ENCODE peak calls at places on chromosomes 4 and X, in eight cellular contexts. Z is spleen, D is GM12878, N is transverse colon, Y is uterus, E is tibial nerve, P is A549, S is stomach. A is an unnamed sample.

GRCh38 chr4:6367313-6367945 is 97.8 kb downstream of the WFS1 start:
- DNase-seq in Z (no peak), D (no peak), N (no peak), Y (no peak), E (no peak), P (no peak), S (no peak), A (no peak)

GRCh38 chrX:112704226-112704625 is 24.5 kb upstream of the LHFPL1 start:
- DNase-seq in Z (no peak), D (no peak), N (no peak), Y (no peak), E (no peak), P (no peak), S (no peak), A (no peak)

GRCh38 chr4:146033149-146033548 is 94.5 kb upstream of the ZNF827 start:
- DNase-seq in Z (no peak), D (no peak), N (peak; percentile 83), Y (no peak), E (no peak), P (no peak), S (peak; percentile 74), A (no peak)

GRCh38 chr4:145218251-145218650 is 37.9 kb upstream of the OTUD4 start:
- DNase-seq in Z (no peak), D (peak; percentile 20), N (no peak), Y (no peak), E (no peak), P (no peak), S (no peak), A (no peak)

GRCh38 chr4:8773124-8773931 is 98.3 kb downstream of the HMX1 start:
- DNase-seq in Z (peak; percentile 72), D (no peak), N (no peak), Y (no peak), E (no peak), P (no peak), S (no peak), A (no peak)

GRCh38 chr4:153765836-153766235 is 6.0 kb upstream of the RNF175 start:
- DNase-seq in Z (no peak), D (no peak), N (no peak), Y (no peak), E (no peak), P (no peak), S (no peak), A (no peak)

GRCh38 chr4:73869130-73870055 is at the start of gene CXCL1:
- DNase-seq in Z (peak; percentile 87), D (no peak), N (peak; percentile 74), Y (peak; percentile 20), E (no peak), P (peak; percentile 19), S (peak; percentile 50), A (no peak)

GRCh38 chr4:55136634-55137033 is 11.2 kb upstream of the KDR start:
- DNase-seq in Z (no peak), D (no peak), N (no peak), Y (no peak), E (no peak), P (no peak), S (no peak), A (no peak)

GRCh38 chrX:132480581-132481203 is 8.1 kb downstream of the MBNL3 start:
- DNase-seq in Z (peak; percentile 74), D (peak; percentile 55), N (peak; percentile 64), Y (peak; percentile 24), E (no peak), P (no peak), S (peak; percentile 49), A (no peak)

GRCh38 chr4:39480251-39480650 is 21.4 kb downstream of the LIAS start:
- DNase-seq in Z (no peak), D (no peak), N (no peak), Y (no peak), E (no peak), P (no peak), S (no peak), A (no peak)

GRCh38 chr4:404006-404405 is 66.4 kb downstream of the ZNF141 start:
- DNase-seq in Z (no peak), D (no peak), N (no peak), Y (no peak), E (no peak), P (no peak), S (no peak), A (no peak)

GRCh38 chrX:133546441-133546840 is 131.2 kb upstream of the GPC4 start:
- DNase-seq in Z (no peak), D (no peak), N (no peak), Y (no peak), E (no peak), P (no peak), S (no peak), A (no peak)

GRCh38 chrX:12065251-12065650 is 73.0 kb upstream of the FRMPD4 start:
- DNase-seq in Z (no peak), D (no peak), N (no peak), Y (no peak), E (no peak), P (peak; percentile 25), S (no peak), A (no peak)

GRCh38 chr4:15779336-15779735 is 1.2 kb downstream of the CD38 start:
- DNase-seq in Z (no peak), D (no peak), N (peak; percentile 33), Y (peak; percentile 41), E (peak; percentile 72), P (peak; percentile 75), S (no peak), A (no peak)

GRCh38 chrX:154734101-154734781 is 16.6 kb downstream of the GAB3 start:
- DNase-seq in Z (peak; percentile 82), D (no peak), N (peak; percentile 19), Y (peak; percentile 37), E (no peak), P (peak; percentile 19), S (no peak), A (no peak)

GRCh38 chrX:11089802-11090201 is 21.3 kb upstream of the HCCS start:
- DNase-seq in Z (no peak), D (no peak), N (no peak), Y (no peak), E (no peak), P (peak; percentile 8), S (no peak), A (no peak)

GRCh38 chr4:20432098-20432497 is 180.4 kb downstream of the SLIT2 start:
- DNase-seq in Z (no peak), D (no peak), N (no peak), Y (no peak), E (no peak), P (no peak), S (no peak), A (no peak)

GRCh38 chr4:1577818-1578217 is 106.3 kb downstream of the FAM53A start:
- DNase-seq in Z (peak; percentile 82), D (no peak), N (no peak), Y (no peak), E (no peak), P (no peak), S (no peak), A (no peak)

GRCh38 chr4:115537387-115537786 is 424.0 kb upstream of the NDST4 start:
- DNase-seq in Z (no peak), D (no peak), N (no peak), Y (no peak), E (no peak), P (no peak), S (no peak), A (no peak)

GRCh38 chrX:46317158-46317557 is 228.1 kb downstream of the ZNF674 start:
- DNase-seq in Z (no peak), D (no peak), N (no peak), Y (no peak), E (no peak), P (peak; percentile 47), S (no peak), A (no peak)

GRCh38 chrX:109373468-109373867 is 108.4 kb downstream of the GUCY2F start:
- DNase-seq in Z (no peak), D (no peak), N (no peak), Y (no peak), E (no peak), P (no peak), S (no peak), A (no peak)

GRCh38 chrX:19791562-19791961 is 95.8 kb downstream of the SH3KBP1 start:
- DNase-seq in Z (no peak), D (no peak), N (no peak), Y (no peak), E (no peak), P (no peak), S (no peak), A (no peak)

DNA sequence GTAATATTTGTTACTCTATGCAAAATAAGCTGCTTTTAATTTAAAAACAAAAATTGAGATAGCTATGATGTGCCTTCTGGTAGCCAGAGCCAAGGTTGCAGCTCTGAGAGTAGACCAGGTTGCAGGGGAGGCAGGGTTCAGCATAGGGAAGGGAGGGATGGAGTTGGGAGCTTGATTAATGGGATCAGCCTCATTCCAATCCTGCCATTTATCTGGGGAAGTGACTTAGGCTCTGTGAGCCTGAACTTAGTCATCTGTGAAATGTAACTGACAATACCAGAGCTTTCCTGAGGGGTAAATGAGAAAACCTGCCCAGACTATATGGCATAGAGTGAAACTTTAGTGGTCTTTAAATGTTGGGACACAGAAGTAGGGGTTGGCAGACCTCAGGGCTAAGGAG is 19.3 kb upstream of the RAB40AL start:
- DNase-seq in Z (no peak), D (no peak), N (no peak), Y (no peak), E (no peak), P (no peak), S (no peak), A (no peak)
- TF ChIP-seq POLR2A in Z (no peak), D (no peak), N (no peak), Y (no peak), E (no peak), P (no peak), S (no peak), A (no peak)

GRCh38 chr4:40577588-40578253 is 51.9 kb downstream of the RBM47 start:
- DNase-seq in Z (no peak), D (no peak), N (no peak), Y (no peak), E (no peak), P (no peak), S (no peak), A (no peak)
- TF ChIP-seq POLR2A in Z (no peak), D (no peak), N (no peak), Y (no peak), E (no peak), P (no peak), S (no peak), A (no peak)

GRCh38 chr4:67545199-67545995 is at the start of gene CENPC:
- DNase-seq in Z (peak; percentile 98), D (peak; percentile 91), N (peak; percentile 97), Y (peak; percentile 96), E (peak; percentile 95), P (peak; percentile 97), S (peak; percentile 96), A (peak; percentile 61)
- TF ChIP-seq POLR2A in Z (peak; percentile 77), D (peak; percentile 99), N (peak; percentile 92), Y (peak; percentile 76), E (peak; percentile 59), P (peak; percentile 39), S (peak; percentile 74), A (peak; percentile 93)

DNA sequence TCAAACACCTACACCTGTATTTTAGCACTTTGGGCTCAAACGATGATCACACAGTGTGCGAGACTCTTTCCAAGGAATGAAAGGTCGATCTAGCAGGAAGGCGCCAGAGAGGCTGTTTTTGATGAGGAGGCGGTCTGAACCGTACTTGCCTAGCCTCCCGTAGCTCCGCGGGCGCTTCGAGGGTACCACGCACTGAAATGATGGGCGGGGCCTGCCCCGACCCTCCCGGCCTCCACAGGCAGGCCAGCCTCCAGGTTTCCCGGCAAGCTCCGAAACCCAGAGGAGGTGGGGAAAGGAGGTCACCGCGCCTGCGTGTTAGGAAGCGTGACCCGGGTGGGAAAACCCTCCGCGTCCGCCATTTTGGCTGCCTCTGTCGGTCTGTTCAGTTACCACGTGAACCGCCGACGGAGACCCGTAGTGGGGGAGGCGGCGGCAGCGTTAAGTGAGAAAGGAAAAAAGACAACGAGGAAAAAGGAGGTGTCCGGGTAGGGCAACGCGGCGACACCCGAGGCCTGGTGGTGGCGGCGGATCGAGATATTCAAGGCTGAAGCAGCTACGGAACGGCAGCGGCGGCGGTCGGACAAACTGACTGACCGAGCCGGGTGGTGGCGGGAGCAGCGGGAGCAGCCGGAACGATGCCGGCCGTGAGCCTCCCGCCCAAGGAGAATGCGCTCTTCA is at the start of gene NAA15:
- DNase-seq in Z (peak; percentile 98), D (peak; percentile 90), N (peak; percentile 98), Y (peak; percentile 97), E (peak; percentile 93), P (peak; percentile 97), S (peak; percentile 98), A (peak; percentile 52)
- TF ChIP-seq POLR2A in Z (peak; percentile 44), D (peak; percentile 80), N (peak; percentile 97), Y (peak; percentile 73), E (peak; percentile 67), P (peak; percentile 52), S (peak; percentile 81), A (peak; percentile 50)